ENCODE peak calls at places on chromosomes 12 and 14, in five cellular contexts. One of them, this sample, is unnamed.

GRCh38 chr12:118742426-118742825 is 238.9 kb upstream of the SRRM4 start:
- DNase-seq in stomach: no peak
- DNase-seq in H7: no peak
- DNase-seq in naive B cell: no peak
- DNase-seq in lung: no peak
- DNase-seq in this sample: no peak

GRCh38 chr14:36879558-36879957 is 217.9 kb downstream of the PAX9 start:
- DNase-seq in stomach: no peak
- DNase-seq in H7: no peak
- DNase-seq in naive B cell: no peak
- DNase-seq in lung: no peak
- DNase-seq in this sample: no peak

GRCh38 chr14:98633380-98633779 is 638.6 kb downstream of the BCL11B start:
- DNase-seq in stomach: no peak
- DNase-seq in H7: no peak
- DNase-seq in naive B cell: no peak
- DNase-seq in lung: peak
- DNase-seq in this sample: no peak

GRCh38 chr12:116066381-116067230 is 210.9 kb downstream of the MED13L start:
- DNase-seq in stomach: peak
- DNase-seq in H7: peak
- DNase-seq in naive B cell: peak
- DNase-seq in lung: no peak
- DNase-seq in this sample: peak

GRCh38 chr12:3670083-3670620 is 82.8 kb downstream of the CRACR2A start:
- DNase-seq in stomach: no peak
- DNase-seq in H7: no peak
- DNase-seq in naive B cell: no peak
- DNase-seq in lung: no peak
- DNase-seq in this sample: no peak

GRCh38 chr14:105855893-105856675 is 329.7 kb downstream of the TMEM121 start:
- DNase-seq in stomach: no peak
- DNase-seq in H7: peak
- DNase-seq in naive B cell: no peak
- DNase-seq in lung: no peak
- DNase-seq in this sample: peak

GRCh38 chr14:87067061-87067460 is 925.9 kb downstream of the GALC start:
- DNase-seq in stomach: no peak
- DNase-seq in H7: no peak
- DNase-seq in naive B cell: no peak
- DNase-seq in lung: no peak
- DNase-seq in this sample: no peak

GRCh38 chr14:71050227-71050823 is 143.1 kb downstream of the PCNX1 start:
- DNase-seq in stomach: no peak
- DNase-seq in H7: no peak
- DNase-seq in naive B cell: no peak
- DNase-seq in lung: no peak
- DNase-seq in this sample: no peak

GRCh38 chr14:90698379-90698869 is 117.8 kb downstream of the TTC7B start:
- DNase-seq in stomach: no peak
- DNase-seq in H7: no peak
- DNase-seq in naive B cell: no peak
- DNase-seq in lung: no peak
- DNase-seq in this sample: no peak

GRCh38 chr12:90741611-90742010 is 213.4 kb downstream of the CCER1 start:
- DNase-seq in stomach: no peak
- DNase-seq in H7: no peak
- DNase-seq in naive B cell: no peak
- DNase-seq in lung: no peak
- DNase-seq in this sample: no peak

GRCh38 chr12:49264466-49264872 is 413 bp upstream of the TUBA1C start:
- DNase-seq in stomach: peak
- DNase-seq in H7: peak
- DNase-seq in naive B cell: peak
- DNase-seq in lung: no peak
- DNase-seq in this sample: no peak

GRCh38 chr12:22289250-22289649 is 45.3 kb downstream of the ST8SIA1 start:
- DNase-seq in stomach: no peak
- DNase-seq in H7: no peak
- DNase-seq in naive B cell: no peak
- DNase-seq in lung: no peak
- DNase-seq in this sample: no peak

GRCh38 chr12:127230843-127231260 is 1036.1 kb upstream of the TMEM132C start:
- DNase-seq in stomach: no peak
- DNase-seq in H7: no peak
- DNase-seq in naive B cell: no peak
- DNase-seq in lung: no peak
- DNase-seq in this sample: no peak

GRCh38 chr14:89040438-89041244 is 216.2 kb downstream of the TTC8 start:
- DNase-seq in stomach: peak
- DNase-seq in H7: peak
- DNase-seq in naive B cell: peak
- DNase-seq in lung: peak
- DNase-seq in this sample: peak

GRCh38 chr12:119613319-119613936 is 19.9 kb downstream of the TMEM233 start:
- DNase-seq in stomach: peak
- DNase-seq in H7: no peak
- DNase-seq in naive B cell: no peak
- DNase-seq in lung: no peak
- DNase-seq in this sample: no peak

GRCh38 chr12:57465030-57465746 is 5.6 kb downstream of the GLI1 start:
- DNase-seq in stomach: no peak
- DNase-seq in H7: no peak
- DNase-seq in naive B cell: no peak
- DNase-seq in lung: no peak
- DNase-seq in this sample: no peak

GRCh38 chr12:20601668-20602280 is 93.4 kb upstream of the SLCO1C1 start:
- DNase-seq in stomach: no peak
- DNase-seq in H7: no peak
- DNase-seq in naive B cell: no peak
- DNase-seq in lung: no peak
- DNase-seq in this sample: no peak

GRCh38 chr14:91282954-91283645 is 38.6 kb upstream of the GPR68 start:
- DNase-seq in stomach: no peak
- DNase-seq in H7: no peak
- DNase-seq in naive B cell: no peak
- DNase-seq in lung: no peak
- DNase-seq in this sample: no peak

GRCh38 chr14:63752449-63753169 is 24.7 kb upstream of the SGPP1 start:
- DNase-seq in stomach: no peak
- DNase-seq in H7: no peak
- DNase-seq in naive B cell: no peak
- DNase-seq in lung: no peak
- DNase-seq in this sample: no peak

GRCh38 chr12:79919762-79920161 is 15.1 kb downstream of the PPP1R12A start:
- DNase-seq in stomach: no peak
- DNase-seq in H7: no peak
- DNase-seq in naive B cell: no peak
- DNase-seq in lung: no peak
- DNase-seq in this sample: no peak

GRCh38 chr14:52266179-52266578 is 1.3 kb upstream of the PTGDR start:
- DNase-seq in stomach: no peak
- DNase-seq in H7: no peak
- DNase-seq in naive B cell: no peak
- DNase-seq in lung: no peak
- DNase-seq in this sample: no peak

GRCh38 chr12:6424008-6424347 is 20.8 kb upstream of the CD27 start:
- DNase-seq in stomach: no peak
- DNase-seq in H7: no peak
- DNase-seq in naive B cell: no peak
- DNase-seq in lung: no peak
- DNase-seq in this sample: no peak

GRCh38 chr14:101065696-101066694 is 162.5 kb upstream of the RTL1 start:
- DNase-seq in stomach: no peak
- DNase-seq in H7: no peak
- DNase-seq in naive B cell: no peak
- DNase-seq in lung: no peak
- DNase-seq in this sample: peak

GRCh38 chr14:58822856-58823255 is 185.1 kb downstream of the DACT1 start:
- DNase-seq in stomach: no peak
- DNase-seq in H7: no peak
- DNase-seq in naive B cell: no peak
- DNase-seq in lung: no peak
- DNase-seq in this sample: no peak

GRCh38 chr14:102508774-102509743 is 517 bp downstream of the ANKRD9 start:
- DNase-seq in stomach: peak
- DNase-seq in H7: peak
- DNase-seq in naive B cell: peak
- DNase-seq in lung: no peak
- DNase-seq in this sample: peak

GRCh38 chr14:55794655-55795583 is 214.9 kb downstream of the KTN1 start:
- DNase-seq in stomach: no peak
- DNase-seq in H7: no peak
- DNase-seq in naive B cell: no peak
- DNase-seq in lung: no peak
- DNase-seq in this sample: no peak

GRCh38 chr12:22126758-22127157 is 80.7 kb downstream of the CMAS start:
- DNase-seq in stomach: no peak
- DNase-seq in H7: no peak
- DNase-seq in naive B cell: no peak
- DNase-seq in lung: no peak
- DNase-seq in this sample: no peak

GRCh38 chr12:16870845-16871244 is 264.9 kb upstream of the LMO3 start:
- DNase-seq in stomach: no peak
- DNase-seq in H7: no peak
- DNase-seq in naive B cell: no peak
- DNase-seq in lung: no peak
- DNase-seq in this sample: no peak

GRCh38 chr12:50234347-50234746 is 49.0 kb downstream of the LIMA1 start:
- DNase-seq in stomach: peak
- DNase-seq in H7: no peak
- DNase-seq in naive B cell: no peak
- DNase-seq in lung: no peak
- DNase-seq in this sample: peak

GRCh38 chr12:6584293-6584692 is 16.2 kb upstream of the NOP2 start:
- DNase-seq in stomach: no peak
- DNase-seq in H7: no peak
- DNase-seq in naive B cell: no peak
- DNase-seq in lung: no peak
- DNase-seq in this sample: no peak

GRCh38 chr12:48201091-48201490 is 2.0 kb downstream of the OR10AD1 start:
- DNase-seq in stomach: no peak
- DNase-seq in H7: no peak
- DNase-seq in naive B cell: no peak
- DNase-seq in lung: no peak
- DNase-seq in this sample: no peak

GRCh38 chr12:20142956-20143355 is 225.4 kb upstream of the PDE3A start:
- DNase-seq in stomach: no peak
- DNase-seq in H7: peak
- DNase-seq in naive B cell: no peak
- DNase-seq in lung: no peak
- DNase-seq in this sample: peak

GRCh38 chr14:66662374-66662773 is 154.4 kb downstream of the GPHN start:
- DNase-seq in stomach: no peak
- DNase-seq in H7: peak
- DNase-seq in naive B cell: no peak
- DNase-seq in lung: no peak
- DNase-seq in this sample: peak

GRCh38 chr12:27751386-27752047 is 28.5 kb upstream of the KLHL42 start:
- DNase-seq in stomach: peak
- DNase-seq in H7: no peak
- DNase-seq in naive B cell: no peak
- DNase-seq in lung: no peak
- DNase-seq in this sample: no peak

GRCh38 chr12:108768591-108769500 is 37.5 kb upstream of the CORO1C start:
- DNase-seq in stomach: peak
- DNase-seq in H7: peak
- DNase-seq in naive B cell: peak
- DNase-seq in lung: peak
- DNase-seq in this sample: peak

GRCh38 chr14:105528859-105529505 is 2.6 kb downstream of the TMEM121 start:
- DNase-seq in stomach: no peak
- DNase-seq in H7: no peak
- DNase-seq in naive B cell: peak
- DNase-seq in lung: no peak
- DNase-seq in this sample: no peak

GRCh38 chr14:77912754-77913556 is 113.0 kb downstream of the ADCK1 start:
- DNase-seq in stomach: no peak
- DNase-seq in H7: no peak
- DNase-seq in naive B cell: no peak
- DNase-seq in lung: no peak
- DNase-seq in this sample: no peak

GRCh38 chr14:34650786-34651584 is 21.0 kb upstream of the SNX6 start:
- DNase-seq in stomach: no peak
- DNase-seq in H7: no peak
- DNase-seq in naive B cell: no peak
- DNase-seq in lung: no peak
- DNase-seq in this sample: no peak

GRCh38 chr14:33669111-33669510 is 281.8 kb downstream of the EGLN3 start:
- DNase-seq in stomach: no peak
- DNase-seq in H7: no peak
- DNase-seq in naive B cell: no peak
- DNase-seq in lung: no peak
- DNase-seq in this sample: no peak

This sample was measured in endodermal cell.